ENCODE peak calls at places on chromosomes 13 and 19, in nine cellular contexts. B is CD8-positive, alpha-beta memory T cell; W is RWPE2; J is PC-3; Q is IMR-90; T is aorta; P is MM.1S; M is dorsolateral prefrontal cortex; Z is OCI-LY7. Y is an unnamed sample.

GRCh38 chr13:114151565-114152284 is 19.3 kb upstream of the RASA3 start:
- DNase-seq in B (peak; percentile 22), W (peak; percentile 81), J (peak; percentile 84), Q (no peak), T (peak; percentile 70), P (no peak), M (no peak), Z (no peak), Y (no peak)

GRCh38 chr19:13723206-13723605 is 41.1 kb upstream of the MRI1 start:
- DNase-seq in B (no peak), W (no peak), J (peak; percentile 24), Q (peak; percentile 66), T (no peak), P (no peak), M (no peak), Z (no peak), Y (no peak)

GRCh38 chr13:36356058-36356457 is 9.9 kb upstream of the SPART start:
- DNase-seq in B (no peak), W (no peak), J (no peak), Q (no peak), T (no peak), P (no peak), M (no peak), Z (no peak), Y (no peak)

GRCh38 chr13:36819064-36819810 is at the start of gene RFXAP:
- DNase-seq in B (peak; percentile 88), W (peak; percentile 77), J (peak; percentile 76), Q (peak; percentile 81), T (peak; percentile 97), P (peak; percentile 84), M (peak; percentile 89), Z (peak; percentile 96), Y (peak; percentile 88)

GRCh38 chr13:109162248-109163051 is 533.0 kb downstream of the MYO16 start:
- DNase-seq in B (no peak), W (no peak), J (peak; percentile 73), Q (no peak), T (no peak), P (peak; percentile 93), M (no peak), Z (peak; percentile 89), Y (no peak)

GRCh38 chr13:95160112-95160906 is 140.9 kb downstream of the ABCC4 start:
- DNase-seq in B (no peak), W (no peak), J (peak; percentile 39), Q (peak; percentile 72), T (no peak), P (no peak), M (no peak), Z (no peak), Y (no peak)

GRCh38 chr19:41531438-41532311 is 44.3 kb upstream of the CEACAM21 start:
- DNase-seq in B (peak; percentile 73), W (no peak), J (no peak), Q (peak; percentile 31), T (peak; percentile 85), P (no peak), M (no peak), Z (peak; percentile 90), Y (peak; percentile 92)

GRCh38 chr13:79792716-79793115 is 311.8 kb downstream of the NDFIP2 start:
- DNase-seq in B (no peak), W (no peak), J (no peak), Q (no peak), T (no peak), P (no peak), M (no peak), Z (no peak), Y (no peak)

GRCh38 chr13:31236211-31236786 is 36.5 kb downstream of the B3GLCT start:
- DNase-seq in B (no peak), W (no peak), J (peak; percentile 51), Q (peak; percentile 54), T (no peak), P (peak; percentile 35), M (no peak), Z (peak; percentile 84), Y (no peak)

GRCh38 chr13:79936368-79937136 is 404.4 kb downstream of the SPRY2 start:
- DNase-seq in B (no peak), W (peak; percentile 58), J (peak; percentile 95), Q (peak; percentile 100), T (peak; percentile 39), P (no peak), M (peak; percentile 51), Z (no peak), Y (no peak)

GRCh38 chr13:111503376-111503775 is 182.9 kb downstream of the TEX29 start:
- DNase-seq in B (no peak), W (no peak), J (no peak), Q (no peak), T (no peak), P (no peak), M (no peak), Z (no peak), Y (no peak)

GRCh38 chr13:46571941-46572340 is 19.0 kb downstream of the LRCH1 start:
- DNase-seq in B (no peak), W (no peak), J (no peak), Q (no peak), T (no peak), P (no peak), M (no peak), Z (no peak), Y (no peak)

GRCh38 chr13:45206340-45206739 is 5.5 kb upstream of the KCTD4 start:
- DNase-seq in B (no peak), W (no peak), J (peak; percentile 89), Q (peak; percentile 96), T (no peak), P (no peak), M (no peak), Z (no peak), Y (no peak)
- H3K27ac ChIP-seq in B (no peak overlapping the region), W (peak overlapping the region; percentile 100), J (peak overlapping the region; percentile 80), Q (peak overlapping the region; percentile 93), T (peak overlapping the region; percentile 78), P (no peak overlapping the region), M (no peak overlapping the region), Z (no peak overlapping the region), Y (peak overlapping the region; percentile 9)

GRCh38 chr13:21573920-21574712 is 29.9 kb downstream of the MICU2 start:
- DNase-seq in B (no peak), W (no peak), J (no peak), Q (no peak), T (no peak), P (no peak), M (no peak), Z (no peak), Y (no peak)
- H3K27ac ChIP-seq in B (no peak overlapping the region), W (no peak overlapping the region), J (no peak overlapping the region), Q (no peak overlapping the region), T (no peak overlapping the region), P (no peak overlapping the region), M (no peak overlapping the region), Z (no peak overlapping the region), Y (no peak overlapping the region)

GRCh38 chr13:67235265-67235664 is 5.1 kb upstream of the PCDH9 start:
- DNase-seq in B (no peak), W (no peak), J (no peak), Q (no peak), T (no peak), P (no peak), M (no peak), Z (no peak), Y (no peak)
- H3K27ac ChIP-seq in B (no peak overlapping the region), W (no peak overlapping the region), J (no peak overlapping the region), Q (no peak overlapping the region), T (no peak overlapping the region), P (no peak overlapping the region), M (no peak overlapping the region), Z (no peak overlapping the region), Y (peak overlapping the region; percentile 29)

GRCh38 chr19:28578208-28578607 is 634.7 kb downstream of the UQCRFS1 start:
- DNase-seq in B (no peak), W (no peak), J (no peak), Q (no peak), T (no peak), P (no peak), M (no peak), Z (no peak), Y (no peak)
- H3K27ac ChIP-seq in B (no peak overlapping the region), W (no peak overlapping the region), J (no peak overlapping the region), Q (no peak overlapping the region), T (no peak overlapping the region), P (no peak overlapping the region), M (no peak overlapping the region), Z (no peak overlapping the region), Y (no peak overlapping the region)

GRCh38 chr19:37951816-37952210 is 44.8 kb downstream of the SIPA1L3 start:
- DNase-seq in B (no peak), W (no peak), J (no peak), Q (no peak), T (no peak), P (no peak), M (no peak), Z (no peak), Y (no peak)

GRCh38 chr19:37955986-37956385 is 49.0 kb downstream of the SIPA1L3 start:
- DNase-seq in B (no peak), W (no peak), J (no peak), Q (no peak), T (no peak), P (no peak), M (no peak), Z (no peak), Y (no peak)

GRCh38 chr19:37954421-37954874 is 47.4 kb downstream of the SIPA1L3 start:
- DNase-seq in B (no peak), W (no peak), J (no peak), Q (no peak), T (no peak), P (no peak), M (no peak), Z (no peak), Y (no peak)

GRCh38 chr19:37953125-37953524 is 46.1 kb downstream of the SIPA1L3 start:
- DNase-seq in B (no peak), W (no peak), J (no peak), Q (no peak), T (no peak), P (no peak), M (no peak), Z (no peak), Y (no peak)

GRCh38 chr19:37953576-37954303 is 46.7 kb downstream of the SIPA1L3 start:
- DNase-seq in B (no peak), W (no peak), J (peak; percentile 19), Q (no peak), T (no peak), P (no peak), M (no peak), Z (no peak), Y (no peak)
- H3K27ac ChIP-seq in B (no peak overlapping the region), W (peak overlapping the region; percentile 70), J (peak overlapping the region; percentile 53), Q (no peak overlapping the region), T (no peak overlapping the region), P (no peak overlapping the region), M (no peak overlapping the region), Z (peak overlapping the region; percentile 8), Y (no peak overlapping the region)

Y was measured in heart right ventricle.